ENCODE peak calls at places on chromosomes 5 and 9, in four cellular contexts. D, L, K and S are unnamed samples.
A peak's percentile ranks its signal among the peaks of the same experiment; 100 is the strongest.

GRCh38 chr5:3329427-3329826 is 266.2 kb upstream of the IRX1 start:
- DNase-seq in D (no peak), L (peak; percentile 33), K (no peak), S (no peak)

GRCh38 chr5:54959673-54960418 is 25.5 kb downstream of the ESM1 start:
- DNase-seq in D (no peak), L (no peak), K (no peak), S (no peak)

GRCh38 chr5:17828709-17829108 is 194.4 kb downstream of the TAF11L14 start:
- DNase-seq in D (no peak), L (no peak), K (no peak), S (no peak)

GRCh38 chr5:30498972-30499371 is 694.5 kb upstream of the CDH6 start:
- DNase-seq in D (no peak), L (no peak), K (no peak), S (no peak)

GRCh38 chr5:40679998-40680681 is 425 bp downstream of the PTGER4 start:
- DNase-seq in D (no peak), L (peak; percentile 36), K (no peak), S (no peak)

GRCh38 chr5:5331838-5332237 is 90.6 kb upstream of the ICE1 start:
- DNase-seq in D (no peak), L (no peak), K (no peak), S (no peak)

GRCh38 chr9:33750839-33751339 is 44.5 kb upstream of the PRSS3 start:
- DNase-seq in D (no peak), L (no peak), K (no peak), S (no peak)

GRCh38 chr5:151202381-151203139 is 21.3 kb downstream of the CCDC69 start:
- DNase-seq in D (no peak), L (no peak), K (no peak), S (no peak)

GRCh38 chr9:69549310-69550202 is 122.6 kb downstream of the APBA1 start:
- DNase-seq in D (no peak), L (no peak), K (no peak), S (no peak)

GRCh38 chr5:10513501-10514442 is 50.1 kb upstream of the ANKRD33B start:
- DNase-seq in D (no peak), L (no peak), K (peak; percentile 57), S (no peak)

GRCh38 chr5:176788931-176789872 is 21.2 kb upstream of the UNC5A start:
- DNase-seq in D (no peak), L (no peak), K (no peak), S (no peak)

GRCh38 chr5:71454913-71455312 is 538 bp upstream of the BDP1 start:
- DNase-seq in D (peak; percentile 37), L (no peak), K (no peak), S (no peak)

GRCh38 chr9:129480227-129480626 is 140.7 kb downstream of the C9orf50 start:
- DNase-seq in D (peak; percentile 37), L (no peak), K (no peak), S (peak; percentile 54)

GRCh38 chr9:71303351-71303750 is 181.9 kb upstream of the TRPM3 start:
- DNase-seq in D (no peak), L (no peak), K (no peak), S (no peak)

GRCh38 chr5:133930061-133930823 is 38.2 kb downstream of the C5orf15 start:
- DNase-seq in D (no peak), L (no peak), K (no peak), S (no peak)

GRCh38 chr9:98690686-98691085 is 18.0 kb downstream of the GABBR2 start:
- DNase-seq in D (no peak), L (no peak), K (no peak), S (no peak)

GRCh38 chr5:581266-581665 is 30.9 kb upstream of the CEP72 start:
- DNase-seq in D (no peak), L (no peak), K (no peak), S (no peak)

GRCh38 chr5:154221371-154221896 is 30.9 kb downstream of the GALNT10 start:
- DNase-seq in D (no peak), L (peak; percentile 48), K (peak; percentile 51), S (no peak)

GRCh38 chr9:17986595-17986994 is 407.7 kb downstream of the SH3GL2 start:
- DNase-seq in D (no peak), L (no peak), K (no peak), S (no peak)

GRCh38 chr9:107638922-107639321 is 149.4 kb upstream of the KLF4 start:
- DNase-seq in D (peak; percentile 76), L (peak; percentile 78), K (no peak), S (peak; percentile 82)

GRCh38 chr9:110932883-110933282 is 105.4 kb downstream of the LPAR1 start:
- DNase-seq in D (no peak), L (no peak), K (no peak), S (no peak)

GRCh38 chr5:133907075-133907474 is 61.4 kb downstream of the C5orf15 start:
- DNase-seq in D (no peak), L (peak; percentile 79), K (no peak), S (no peak)

GRCh38 chr9:24059651-24060050 is 233.6 kb upstream of the ELAVL2 start:
- DNase-seq in D (no peak), L (no peak), K (no peak), S (no peak)

GRCh38 chr5:158820891-158821290 is 278.8 kb downstream of the EBF1 start:
- DNase-seq in D (no peak), L (no peak), K (no peak), S (no peak)

GRCh38 chr5:137629646-137630045 is 106.2 kb downstream of the KLHL3 start:
- DNase-seq in D (peak; percentile 33), L (no peak), K (no peak), S (no peak)
- H3K27ac ChIP-seq in D (no peak overlapping the region), L (no peak overlapping the region), K (no peak overlapping the region), S (no peak overlapping the region)

DNA sequence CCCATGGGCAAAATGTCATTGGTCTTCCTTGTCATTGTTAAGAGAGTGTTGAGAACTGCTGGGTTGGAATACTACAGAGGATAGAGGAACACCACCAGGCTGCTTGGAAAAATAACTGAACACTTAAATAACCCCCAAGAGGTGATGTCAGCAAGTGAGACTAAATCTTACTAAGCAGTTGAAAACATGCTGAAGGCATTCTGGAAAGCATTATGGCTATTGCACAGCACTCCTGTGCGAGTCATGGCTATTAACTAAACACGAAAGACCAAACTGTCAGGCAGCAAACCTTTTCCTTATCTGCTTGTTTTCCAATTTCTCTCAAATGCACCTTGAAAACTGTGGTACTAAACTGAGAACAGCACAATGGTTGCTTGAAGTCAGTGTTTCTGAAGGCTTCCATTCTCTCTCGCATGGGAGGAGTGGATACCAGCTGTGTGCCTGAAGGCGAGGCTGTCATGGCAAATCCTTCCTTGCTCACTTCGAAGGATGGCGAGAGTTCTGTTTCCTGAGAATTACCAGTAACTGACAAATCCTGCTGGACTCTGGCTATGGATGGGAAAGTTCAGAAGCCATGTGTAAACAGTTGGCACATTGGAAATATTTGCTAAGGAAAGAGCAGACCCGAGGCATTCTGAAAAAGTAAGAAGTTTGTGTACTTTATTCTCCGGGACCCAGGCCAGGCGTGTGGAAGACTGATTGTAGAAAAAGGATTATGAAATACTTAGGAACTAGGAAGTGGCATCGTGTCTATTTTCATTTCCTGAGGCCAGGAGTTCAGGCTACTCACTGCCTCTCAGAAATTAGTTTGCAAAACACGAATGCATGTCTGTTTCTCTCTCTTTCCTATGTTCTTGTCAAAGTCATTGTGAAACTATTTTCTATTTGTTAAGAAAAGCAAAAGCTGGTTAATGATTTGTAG is 182.1 kb downstream of the DMRT2 start:
- DNase-seq in D (peak; percentile 26), L (peak; percentile 35), K (peak; percentile 52), S (peak; percentile 61)
- H3K27ac ChIP-seq in D (no peak overlapping the region), L (no peak overlapping the region), K (peak overlapping the region; percentile 65), S (peak overlapping the region; percentile 65)

DNA sequence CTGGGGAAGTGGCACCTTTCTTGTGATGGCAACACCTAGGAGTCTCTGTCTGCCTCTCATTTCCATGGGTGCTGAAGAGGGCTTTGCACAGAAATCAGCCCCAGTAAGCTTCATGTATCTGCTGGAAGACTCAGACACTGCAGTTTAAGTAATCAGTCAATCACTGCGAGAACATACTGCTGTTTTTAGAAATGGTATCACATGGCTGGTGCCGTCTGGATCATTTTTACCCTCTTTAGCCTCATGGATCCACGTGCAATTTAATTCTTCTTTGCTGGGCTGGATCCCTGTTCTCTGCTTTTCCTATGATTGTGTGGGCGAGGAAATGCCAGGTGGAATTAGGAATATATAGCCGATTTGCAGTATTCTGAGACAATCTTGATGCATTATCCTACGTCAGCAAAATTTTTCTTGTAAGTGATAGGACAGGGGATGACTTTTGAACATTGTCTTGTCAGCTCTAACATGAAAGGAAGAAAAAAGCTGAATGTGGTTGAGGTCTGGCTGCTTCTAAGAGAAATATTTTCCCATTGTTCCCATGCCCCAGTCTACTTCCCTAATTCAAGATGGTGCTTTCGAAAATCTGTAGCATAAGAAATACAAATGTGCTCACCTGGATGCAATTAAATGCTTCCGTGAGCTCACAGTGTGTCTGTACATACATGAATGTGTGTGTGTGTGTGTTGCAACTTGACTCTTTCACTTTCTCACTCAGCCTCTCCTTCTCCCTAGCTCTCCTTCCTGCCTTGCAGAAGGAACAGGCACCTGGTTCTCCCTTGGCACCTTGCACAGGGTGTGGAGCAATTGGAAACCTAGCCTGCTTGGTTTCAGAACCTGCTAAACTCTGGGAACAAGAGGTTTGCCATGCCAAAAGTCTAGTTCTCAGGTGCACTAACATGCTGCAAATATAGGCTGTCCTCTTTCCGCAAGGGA is 281.6 kb downstream of the NTRK2 start:
- DNase-seq in D (no peak), L (no peak), K (no peak), S (no peak)
- H3K27ac ChIP-seq in D (no peak overlapping the region), L (no peak overlapping the region), K (no peak overlapping the region), S (no peak overlapping the region)

GRCh38 chr5:179166886-179167841 is 107.0 kb downstream of the ZNF354C start:
- DNase-seq in D (peak; percentile 83), L (peak; percentile 47), K (peak; percentile 7), S (peak; percentile 68)

GRCh38 chr5:179166171-179166885 is 106.2 kb downstream of the ZNF354C start:
- DNase-seq in D (no peak), L (peak; percentile 20), K (no peak), S (no peak)

GRCh38 chr5:179164331-179165311 is 104.4 kb downstream of the ZNF354C start:
- DNase-seq in D (no peak), L (peak; percentile 19), K (no peak), S (peak; percentile 6)

GRCh38 chr5:179163236-179164155 is 103.3 kb downstream of the ZNF354C start:
- DNase-seq in D (no peak), L (peak; percentile 10), K (no peak), S (peak; percentile 4)

DNA sequence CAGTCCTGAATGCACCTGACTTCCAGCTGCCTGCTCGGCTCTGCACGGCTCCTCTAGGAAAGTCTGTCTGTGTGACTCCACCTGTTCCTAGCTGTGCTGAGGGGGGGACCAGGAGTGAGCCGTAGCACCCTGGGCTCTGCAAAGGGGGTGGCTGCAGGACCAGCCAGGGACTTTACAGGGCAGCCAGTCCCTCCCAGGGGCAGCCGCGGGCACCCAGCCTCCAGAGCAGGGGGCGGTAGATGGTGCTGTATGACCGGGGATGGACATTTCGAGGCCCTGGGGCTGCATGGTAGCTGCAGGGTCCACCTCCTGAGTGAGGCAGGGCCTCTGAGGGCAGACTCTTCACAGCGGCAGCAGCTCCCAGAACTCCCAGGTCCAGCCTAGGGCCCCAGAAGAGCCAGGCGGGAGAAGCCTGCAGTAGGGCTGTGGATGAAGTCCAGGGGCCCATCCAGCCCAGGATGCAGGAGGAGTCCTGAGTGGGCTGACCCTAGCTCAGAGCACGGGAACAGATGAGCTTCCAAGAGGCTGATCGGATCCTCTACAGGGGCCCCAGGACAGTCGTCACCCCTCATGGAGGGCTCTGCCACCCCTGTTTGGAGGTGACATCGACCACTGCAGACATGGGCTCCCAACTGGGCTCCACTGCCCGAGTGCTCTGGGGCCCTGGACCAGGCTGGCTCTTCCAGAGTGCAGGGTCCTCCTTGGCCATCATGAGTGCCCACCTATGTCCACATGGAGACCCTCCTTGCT is 105.4 kb downstream of the ZNF354C start:
- DNase-seq in D (no peak), L (peak; percentile 18), K (no peak), S (no peak)
- H3K27ac ChIP-seq in D (no peak overlapping the region), L (no peak overlapping the region), K (no peak overlapping the region), S (no peak overlapping the region)